ENCODE peak calls at places on chromosome 2, in four cellular contexts. T is aorta; G is neural progenitor cell; L is effector memory CD4-positive, alpha-beta T cell. E is an unnamed sample.

GRCh38 chr2:53473236-53473635 is 294.4 kb upstream of the CHAC2 start:
- DNase-seq in T (no peak), G (peak), L (no peak), E (no peak)

GRCh38 chr2:20488782-20489181 is 41.9 kb downstream of the RHOB start:
- DNase-seq in T (no peak), G (no peak), L (no peak), E (no peak)

GRCh38 chr2:104337869-104338268 is 516.0 kb upstream of the POU3F3 start:
- DNase-seq in G (no peak), T (no peak), L (no peak), E (no peak)

GRCh38 chr2:55152475-55153422 is 79.3 kb downstream of the CLHC1 start:
- DNase-seq in T (no peak), G (no peak), L (no peak), E (no peak)

GRCh38 chr2:223042704-223043118 is 9.3 kb upstream of the KCNE4 start:
- DNase-seq in G (no peak), L (no peak), T (no peak), E (no peak)

GRCh38 chr2:202084265-202084664 is 11.2 kb downstream of the KIAA2012 start:
- DNase-seq in G (peak), T (no peak), L (no peak), E (no peak)

GRCh38 chr2:106868199-106868598 is 17.8 kb downstream of the ST6GAL2 start:
- DNase-seq in G (peak), L (no peak), T (no peak), E (no peak)

GRCh38 chr2:61272421-61273070 is 110.6 kb downstream of the C2orf74 start:
- DNase-seq in L (no peak), G (no peak), T (no peak), E (no peak)

GRCh38 chr2:16626497-16626896 is 39.1 kb downstream of the CYRIA start:
- DNase-seq in G (no peak), T (no peak), L (no peak), E (no peak)

GRCh38 chr2:69122271-69122670 is 109.3 kb downstream of the ANTXR1 start:
- DNase-seq in L (no peak), T (no peak), G (no peak), E (no peak)

GRCh38 chr2:186181625-186182024 is 304.4 kb upstream of the ZC3H15 start:
- DNase-seq in L (no peak), T (no peak), G (no peak), E (no peak)

GRCh38 chr2:75960134-75961009 is 249.7 kb upstream of the GCFC2 start:
- DNase-seq in G (no peak), T (no peak), L (no peak), E (no peak)

GRCh38 chr2:158189526-158189925 is 87.8 kb downstream of the UPP2 start:
- DNase-seq in L (no peak), G (no peak), T (no peak), E (no peak)

GRCh38 chr2:50476174-50476573 is 555.8 kb downstream of the NRXN1 start:
- DNase-seq in G (peak), T (no peak), L (no peak), E (no peak)

GRCh38 chr2:212282596-212283330 is 255.8 kb downstream of the ERBB4 start:
- DNase-seq in G (no peak), T (no peak), L (no peak), E (no peak)

GRCh38 chr2:238856713-238857567 is 9.1 kb downstream of the TWIST2 start:
- DNase-seq in L (no peak), T (no peak), G (no peak), E (no peak)
- H3K27ac ChIP-seq in L (no peak), T (no peak), G (no peak), E (no peak)

GRCh38 chr2:40276076-40276475 is 175.8 kb downstream of the SLC8A1 start:
- DNase-seq in L (no peak), G (no peak), T (no peak), E (no peak)

GRCh38 chr2:40273623-40274236 is 178.2 kb downstream of the SLC8A1 start:
- DNase-seq in G (no peak), L (no peak), T (no peak), E (no peak)

GRCh38 chr2:40279001-40279400 is 172.9 kb downstream of the SLC8A1 start:
- DNase-seq in T (no peak), L (no peak), G (no peak), E (no peak)

GRCh38 chr2:40271066-40271465 is 180.8 kb downstream of the SLC8A1 start:
- DNase-seq in G (no peak), T (no peak), L (no peak), E (no peak)

DNA sequence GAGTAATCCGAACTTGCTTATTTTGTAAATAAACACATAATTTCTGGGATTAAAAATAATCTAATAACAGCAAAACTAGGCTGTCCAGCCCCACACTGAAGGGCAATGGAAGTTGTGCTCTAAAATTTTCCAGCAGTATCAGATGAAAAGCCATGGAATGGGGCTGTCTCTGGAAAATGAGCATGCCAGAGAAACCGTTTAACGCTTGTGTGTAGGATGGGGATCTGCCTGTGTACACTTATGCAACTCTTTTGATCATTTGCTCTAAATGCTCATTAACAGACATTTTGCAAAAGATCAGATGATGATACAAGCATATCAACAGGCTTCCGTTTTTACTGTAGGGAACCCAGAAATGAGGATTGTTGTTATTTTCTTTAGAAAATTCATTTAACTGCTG is 177.6 kb downstream of the SLC8A1 start:
- DNase-seq in G (no peak), L (no peak), T (no peak), E (no peak)
- H3K27ac ChIP-seq in G (no peak), L (no peak), T (no peak), E (no peak)

GRCh38 chr2:28950941-28951630 is 30.0 kb upstream of the TOGARAM2 start:
- DNase-seq in L (no peak), T (no peak), G (peak), E (no peak)
- H3K27ac ChIP-seq in L (no peak), T (no peak), G (no peak), E (no peak)

GRCh38 chr2:102848366-102848839 is 86.6 kb downstream of the TMEM182 start:
- DNase-seq in G (peak), L (no peak), T (peak), E (peak)
- H3K27ac ChIP-seq in G (no peak), L (no peak), T (no peak), E (no peak)

GRCh38 chr2:85924522-85924921 is 35.7 kb upstream of the ST3GAL5 start:
- DNase-seq in G (no peak), T (no peak), L (no peak), E (no peak)

GRCh38 chr2:85926526-85926925 is 37.7 kb upstream of the ST3GAL5 start:
- DNase-seq in L (no peak), G (no peak), T (no peak), E (no peak)

GRCh38 chr2:85922210-85922609 is 33.4 kb upstream of the ST3GAL5 start:
- DNase-seq in G (no peak), L (no peak), T (no peak), E (no peak)

GRCh38 chr2:85926931-85927527 is 38.2 kb upstream of the ST3GAL5 start:
- DNase-seq in L (no peak), T (no peak), G (no peak), E (no peak)

DNA sequence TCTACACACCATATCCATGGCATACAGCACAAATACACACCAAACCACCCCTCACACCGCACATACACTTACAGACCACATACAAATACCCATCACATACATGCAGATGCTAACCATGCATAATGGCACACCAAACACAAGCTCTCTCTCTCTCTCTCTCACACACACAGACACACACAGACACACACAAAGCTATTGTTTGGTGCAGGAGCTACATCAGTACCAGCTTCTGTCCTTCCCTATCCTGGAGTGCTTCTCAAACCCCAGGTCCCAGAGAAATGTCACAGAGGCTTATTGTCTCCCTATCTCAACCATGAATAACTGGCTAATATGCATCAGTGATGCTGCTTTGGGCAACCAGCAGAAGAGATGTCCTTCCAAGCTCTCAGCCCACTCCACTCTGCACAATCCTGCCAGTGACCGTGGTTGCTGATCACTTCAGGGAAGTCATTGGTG is 36.5 kb upstream of the ST3GAL5 start:
- DNase-seq in L (no peak), G (no peak), T (no peak), E (peak)
- H3K27ac ChIP-seq in L (no peak), G (no peak), T (no peak), E (peak)

GRCh38 chr2:218001629-218002028 is 1.2 kb downstream of the TNS1 start:
- DNase-seq in L (no peak), T (no peak), G (no peak), E (no peak)
- H3K27ac ChIP-seq in L (no peak), T (no peak), G (no peak), E (no peak)

DNA sequence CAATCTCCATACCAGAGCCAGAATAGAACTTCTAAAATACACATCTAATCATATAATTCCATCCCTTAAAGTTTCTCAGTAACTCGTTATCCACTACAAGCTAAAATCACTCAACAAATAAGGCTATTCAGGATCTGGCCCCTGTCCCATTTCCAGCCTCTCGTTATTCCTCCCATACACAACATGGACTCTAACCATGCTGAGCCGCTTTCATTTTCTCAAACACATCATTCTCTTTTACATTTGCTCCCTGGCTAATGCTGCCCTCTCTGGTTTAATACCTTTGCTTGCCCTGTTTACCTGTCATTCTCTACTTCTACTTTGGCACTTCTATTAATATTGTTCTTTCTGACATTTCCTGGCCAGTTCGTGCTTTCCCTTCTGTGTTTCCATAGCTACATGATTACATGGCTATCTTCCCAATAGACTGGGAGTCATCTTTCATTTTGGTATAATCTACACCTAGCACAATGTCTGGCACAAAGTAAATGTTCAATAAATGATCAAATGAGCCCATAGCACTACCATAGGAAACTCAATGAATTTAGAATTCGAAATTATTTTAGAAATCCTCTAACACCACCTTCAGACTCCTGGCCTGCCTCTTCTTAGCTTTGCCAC is 163.6 kb upstream of the VRK2 start:
- DNase-seq in L (no peak), G (no peak), T (no peak), E (no peak)
- H3K27ac ChIP-seq in L (no peak), G (no peak), T (no peak), E (peak)

GRCh38 chr2:85307527-85307897 is 20.3 kb downstream of the TGOLN2 start:
- DNase-seq in G (no peak), T (no peak), L (no peak), E (no peak)
- H3K27ac ChIP-seq in G (peak), T (no peak), L (peak), E (no peak)

DNA sequence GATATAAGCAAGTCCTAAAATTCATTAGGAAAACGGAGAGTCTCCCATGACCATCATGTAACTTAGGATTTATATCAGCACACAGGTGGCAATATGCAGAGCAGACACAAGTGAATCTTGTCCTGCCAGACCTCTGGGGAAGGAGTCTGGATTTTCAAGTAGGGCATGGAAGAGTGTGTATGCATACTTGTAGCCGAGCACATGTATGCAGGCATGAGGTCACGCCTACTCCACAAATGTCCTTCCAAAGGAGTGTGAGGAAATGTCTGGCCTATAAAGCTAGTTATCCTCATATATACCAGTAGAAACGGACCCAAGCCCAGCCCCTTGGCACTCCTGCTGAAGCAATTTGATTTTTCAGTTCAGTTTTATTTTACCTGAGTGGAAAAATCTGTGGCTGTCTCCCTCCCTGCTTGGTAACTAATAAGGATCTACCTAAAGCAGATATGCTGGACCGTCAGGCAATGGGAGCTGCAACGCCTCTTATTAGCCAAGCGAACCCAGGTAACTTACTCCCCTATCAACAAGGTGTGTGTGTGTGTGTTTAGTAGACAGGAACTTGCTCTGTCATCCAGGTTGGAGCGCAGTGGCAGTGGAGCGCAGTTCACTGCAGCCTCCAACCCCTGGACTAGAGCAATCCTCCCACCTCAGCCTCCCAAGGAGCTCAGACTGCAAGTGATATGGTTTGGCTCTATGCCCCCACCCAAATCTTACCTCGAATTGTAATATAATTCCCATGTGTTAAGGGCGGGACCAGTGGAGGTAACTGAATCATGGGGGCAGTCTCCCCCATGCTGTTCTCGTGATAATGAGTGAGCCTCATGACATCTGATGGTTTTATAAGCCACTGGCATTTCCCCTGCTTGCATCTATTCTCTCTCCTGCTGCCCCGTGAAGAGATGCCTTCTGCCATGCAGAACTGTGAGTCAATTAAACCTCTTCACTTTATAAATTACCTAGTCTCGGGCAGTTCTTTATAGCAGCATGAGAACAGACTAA is 2.8 kb downstream of the STAT1 start:
- DNase-seq in L (no peak), T (no peak), G (no peak), E (no peak)
- H3K27ac ChIP-seq in L (peak), T (no peak), G (no peak), E (no peak)